ENCODE peak calls at places on chromosome 19, in ten cellular contexts. One of them, this sample, is unnamed.
A peak's percentile ranks its signal among the peaks of the same experiment; 100 is the strongest.

GRCh38 chr19:47319923-47320871 is 10.5 kb downstream of the C5AR1 start:
- DNase-seq in testis: no peak
- DNase-seq in choroid plexus epithelial cell: no peak
- DNase-seq in fibroblast of mammary gland: no peak
- DNase-seq in Peyer's patch: no peak
- DNase-seq in AG09309: no peak
- DNase-seq in mucosa of descending colon: no peak
- DNase-seq in HL-60: no peak
- DNase-seq in AG04450: no peak
- DNase-seq in mammary epithelial cell: no peak
- DNase-seq in this sample: no peak

GRCh38 chr19:7679771-7680605 is 645 bp upstream of the TRAPPC5 start:
- DNase-seq in mammary epithelial cell: no peak
- DNase-seq in Peyer's patch: no peak
- DNase-seq in AG09309: no peak
- DNase-seq in mucosa of descending colon: no peak
- DNase-seq in HL-60: no peak
- DNase-seq in choroid plexus epithelial cell: no peak
- DNase-seq in fibroblast of mammary gland: no peak
- DNase-seq in testis: no peak
- DNase-seq in AG04450: no peak
- DNase-seq in this sample: no peak

GRCh38 chr19:33310606-33311325 is 8.4 kb upstream of the CEBPA start:
- DNase-seq in AG04450: no peak
- DNase-seq in fibroblast of mammary gland: no peak
- DNase-seq in mammary epithelial cell: no peak
- DNase-seq in mucosa of descending colon: peak; percentile 53
- DNase-seq in HL-60: no peak
- DNase-seq in testis: no peak
- DNase-seq in Peyer's patch: no peak
- DNase-seq in AG09309: no peak
- DNase-seq in choroid plexus epithelial cell: no peak
- DNase-seq in this sample: no peak

GRCh38 chr19:51564791-51565190 is 6.3 kb upstream of the ZNF175 start:
- DNase-seq in mammary epithelial cell: no peak
- DNase-seq in mucosa of descending colon: no peak
- DNase-seq in AG04450: no peak
- DNase-seq in HL-60: peak; percentile 58
- DNase-seq in testis: no peak
- DNase-seq in choroid plexus epithelial cell: no peak
- DNase-seq in fibroblast of mammary gland: no peak
- DNase-seq in Peyer's patch: peak; percentile 49
- DNase-seq in AG09309: no peak
- DNase-seq in this sample: no peak

GRCh38 chr19:36719687-36720556 is 32.5 kb downstream of the ZNF567 start:
- DNase-seq in mammary epithelial cell: peak; percentile 16
- DNase-seq in HL-60: no peak
- DNase-seq in AG04450: no peak
- DNase-seq in Peyer's patch: no peak
- DNase-seq in testis: no peak
- DNase-seq in choroid plexus epithelial cell: peak; percentile 5
- DNase-seq in fibroblast of mammary gland: peak; percentile 7
- DNase-seq in AG09309: no peak
- DNase-seq in mucosa of descending colon: no peak
- DNase-seq in this sample: peak; percentile 29

GRCh38 chr19:33430674-33431277 is 57.3 kb downstream of the CEBPG start:
- DNase-seq in Peyer's patch: peak; percentile 52
- DNase-seq in mucosa of descending colon: peak; percentile 63
- DNase-seq in fibroblast of mammary gland: peak; percentile 63
- DNase-seq in testis: peak; percentile 79
- DNase-seq in AG04450: peak; percentile 34
- DNase-seq in mammary epithelial cell: peak; percentile 44
- DNase-seq in AG09309: no peak
- DNase-seq in choroid plexus epithelial cell: peak; percentile 79
- DNase-seq in HL-60: peak; percentile 31
- DNase-seq in this sample: peak; percentile 62

GRCh38 chr19:16921766-16922591 is 33.2 kb downstream of the F2RL3 start:
- DNase-seq in choroid plexus epithelial cell: no peak
- DNase-seq in testis: no peak
- DNase-seq in AG04450: no peak
- DNase-seq in AG09309: no peak
- DNase-seq in Peyer's patch: no peak
- DNase-seq in fibroblast of mammary gland: no peak
- DNase-seq in mammary epithelial cell: no peak
- DNase-seq in mucosa of descending colon: no peak
- DNase-seq in HL-60: no peak
- DNase-seq in this sample: no peak

GRCh38 chr19:42942187-42942789 is 5.3 kb upstream of the PSG7 start:
- DNase-seq in fibroblast of mammary gland: peak; percentile 29
- DNase-seq in mammary epithelial cell: peak; percentile 22
- DNase-seq in AG04450: no peak
- DNase-seq in HL-60: no peak
- DNase-seq in AG09309: no peak
- DNase-seq in testis: peak; percentile 36
- DNase-seq in choroid plexus epithelial cell: peak; percentile 52
- DNase-seq in mucosa of descending colon: no peak
- DNase-seq in Peyer's patch: no peak
- DNase-seq in this sample: peak; percentile 13

GRCh38 chr19:15421726-15422260 is 3.0 kb upstream of the AKAP8L start:
- DNase-seq in HL-60: no peak
- DNase-seq in AG04450: no peak
- DNase-seq in mammary epithelial cell: no peak
- DNase-seq in Peyer's patch: no peak
- DNase-seq in choroid plexus epithelial cell: no peak
- DNase-seq in AG09309: no peak
- DNase-seq in fibroblast of mammary gland: no peak
- DNase-seq in mucosa of descending colon: no peak
- DNase-seq in testis: no peak
- DNase-seq in this sample: no peak

GRCh38 chr19:39247701-39248664 is 673 bp downstream of the IFNL4 start:
- DNase-seq in AG09309: no peak
- DNase-seq in mucosa of descending colon: no peak
- DNase-seq in HL-60: no peak
- DNase-seq in Peyer's patch: no peak
- DNase-seq in choroid plexus epithelial cell: no peak
- DNase-seq in fibroblast of mammary gland: no peak
- DNase-seq in mammary epithelial cell: no peak
- DNase-seq in testis: no peak
- DNase-seq in AG04450: no peak
- DNase-seq in this sample: no peak

GRCh38 chr19:7611541-7612279 is 16.0 kb downstream of the CAMSAP3 start:
- DNase-seq in HL-60: no peak
- DNase-seq in AG09309: no peak
- DNase-seq in mammary epithelial cell: no peak
- DNase-seq in fibroblast of mammary gland: no peak
- DNase-seq in Peyer's patch: no peak
- DNase-seq in AG04450: no peak
- DNase-seq in testis: no peak
- DNase-seq in choroid plexus epithelial cell: no peak
- DNase-seq in mucosa of descending colon: no peak
- DNase-seq in this sample: no peak

GRCh38 chr19:38224014-38224862 is at the start of gene DPF1:
- DNase-seq in HL-60: no peak
- DNase-seq in testis: peak; percentile 63
- DNase-seq in AG09309: no peak
- DNase-seq in mammary epithelial cell: peak; percentile 79
- DNase-seq in fibroblast of mammary gland: peak; percentile 55
- DNase-seq in AG04450: no peak
- DNase-seq in choroid plexus epithelial cell: peak; percentile 55
- DNase-seq in mucosa of descending colon: no peak
- DNase-seq in Peyer's patch: peak; percentile 25
- DNase-seq in this sample: peak; percentile 62

GRCh38 chr19:40279761-40280607 is 5.2 kb downstream of the AKT2 start:
- DNase-seq in mucosa of descending colon: no peak
- DNase-seq in HL-60: no peak
- DNase-seq in fibroblast of mammary gland: peak; percentile 21
- DNase-seq in mammary epithelial cell: no peak
- DNase-seq in AG09309: no peak
- DNase-seq in choroid plexus epithelial cell: peak; percentile 38
- DNase-seq in AG04450: no peak
- DNase-seq in testis: no peak
- DNase-seq in Peyer's patch: no peak
- DNase-seq in this sample: no peak

GRCh38 chr19:32877977-32878745 is 8.6 kb upstream of the SLC7A9 start:
- DNase-seq in testis: no peak
- DNase-seq in Peyer's patch: no peak
- DNase-seq in choroid plexus epithelial cell: no peak
- DNase-seq in AG04450: no peak
- DNase-seq in AG09309: no peak
- DNase-seq in HL-60: no peak
- DNase-seq in mucosa of descending colon: no peak
- DNase-seq in fibroblast of mammary gland: no peak
- DNase-seq in mammary epithelial cell: no peak
- DNase-seq in this sample: no peak

GRCh38 chr19:6925801-6926751 is 38.7 kb downstream of the ADGRE1 start:
- DNase-seq in fibroblast of mammary gland: no peak
- DNase-seq in AG09309: peak; percentile 0
- DNase-seq in choroid plexus epithelial cell: no peak
- DNase-seq in Peyer's patch: no peak
- DNase-seq in AG04450: no peak
- DNase-seq in mammary epithelial cell: peak; percentile 6
- DNase-seq in mucosa of descending colon: no peak
- DNase-seq in HL-60: no peak
- DNase-seq in testis: no peak
- DNase-seq in this sample: no peak

GRCh38 chr19:41530761-41531301 is 45.1 kb upstream of the CEACAM21 start:
- DNase-seq in HL-60: peak; percentile 96
- DNase-seq in fibroblast of mammary gland: peak; percentile 4
- DNase-seq in Peyer's patch: no peak
- DNase-seq in mammary epithelial cell: no peak
- DNase-seq in choroid plexus epithelial cell: peak; percentile 27
- DNase-seq in mucosa of descending colon: no peak
- DNase-seq in AG09309: no peak
- DNase-seq in AG04450: no peak
- DNase-seq in testis: no peak
- DNase-seq in this sample: no peak

GRCh38 chr19:49506575-49507105 is 5.8 kb upstream of the FCGRT start:
- DNase-seq in testis: peak; percentile 56
- DNase-seq in AG04450: no peak
- DNase-seq in AG09309: no peak
- DNase-seq in HL-60: peak; percentile 72
- DNase-seq in Peyer's patch: peak; percentile 80
- DNase-seq in mammary epithelial cell: peak; percentile 52
- DNase-seq in choroid plexus epithelial cell: peak; percentile 59
- DNase-seq in mucosa of descending colon: peak; percentile 69
- DNase-seq in fibroblast of mammary gland: peak; percentile 55
- DNase-seq in this sample: no peak

GRCh38 chr19:7397687-7398086 is 49.0 kb downstream of the ARHGEF18 start:
- DNase-seq in mucosa of descending colon: no peak
- DNase-seq in choroid plexus epithelial cell: peak; percentile 97
- DNase-seq in mammary epithelial cell: peak; percentile 57
- DNase-seq in HL-60: no peak
- DNase-seq in Peyer's patch: no peak
- DNase-seq in AG04450: peak; percentile 43
- DNase-seq in testis: no peak
- DNase-seq in fibroblast of mammary gland: peak; percentile 69
- DNase-seq in AG09309: peak; percentile 56
- DNase-seq in this sample: peak; percentile 85

GRCh38 chr19:21134934-21135366 is 6.9 kb upstream of the ZNF431 start:
- DNase-seq in mucosa of descending colon: no peak
- DNase-seq in AG04450: no peak
- DNase-seq in choroid plexus epithelial cell: no peak
- DNase-seq in fibroblast of mammary gland: no peak
- DNase-seq in Peyer's patch: no peak
- DNase-seq in AG09309: no peak
- DNase-seq in HL-60: no peak
- DNase-seq in testis: no peak
- DNase-seq in mammary epithelial cell: no peak
- DNase-seq in this sample: no peak

GRCh38 chr19:50460161-50460765 is 16.0 kb upstream of the EMC10 start:
- DNase-seq in choroid plexus epithelial cell: peak; percentile 73
- DNase-seq in mucosa of descending colon: no peak
- DNase-seq in fibroblast of mammary gland: peak; percentile 53
- DNase-seq in HL-60: no peak
- DNase-seq in testis: no peak
- DNase-seq in AG04450: no peak
- DNase-seq in AG09309: no peak
- DNase-seq in mammary epithelial cell: no peak
- DNase-seq in Peyer's patch: peak; percentile 28
- DNase-seq in this sample: peak; percentile 43

GRCh38 chr19:1513492-1514294 is 874 bp upstream of the ADAMTSL5 start:
- DNase-seq in fibroblast of mammary gland: peak; percentile 55
- DNase-seq in Peyer's patch: no peak
- DNase-seq in testis: no peak
- DNase-seq in choroid plexus epithelial cell: peak; percentile 47
- DNase-seq in AG04450: no peak
- DNase-seq in mammary epithelial cell: peak; percentile 42
- DNase-seq in mucosa of descending colon: peak; percentile 69
- DNase-seq in HL-60: peak; percentile 34
- DNase-seq in AG09309: no peak
- DNase-seq in this sample: no peak
- H3K4me3 ChIP-seq in fibroblast of mammary gland: peak overlapping the region; percentile 29
- H3K4me3 ChIP-seq in Peyer's patch: peak overlapping the region; percentile 79
- H3K4me3 ChIP-seq in testis: peak overlapping the region; percentile 50
- H3K4me3 ChIP-seq in choroid plexus epithelial cell: peak overlapping the region; percentile 43
- H3K4me3 ChIP-seq in AG04450: peak overlapping the region; percentile 66
- H3K4me3 ChIP-seq in mammary epithelial cell: peak overlapping the region; percentile 52
- H3K4me3 ChIP-seq in mucosa of descending colon: peak overlapping the region; percentile 11
- H3K4me3 ChIP-seq in HL-60: no peak overlapping the region
- H3K4me3 ChIP-seq in AG09309: peak overlapping the region; percentile 64
- H3K4me3 ChIP-seq in this sample: peak overlapping the region; percentile 32

GRCh38 chr19:10074153-10074552 is 12.0 kb upstream of the SHFL start:
- DNase-seq in testis: no peak
- DNase-seq in AG09309: no peak
- DNase-seq in AG04450: no peak
- DNase-seq in mucosa of descending colon: no peak
- DNase-seq in mammary epithelial cell: peak; percentile 27
- DNase-seq in choroid plexus epithelial cell: peak; percentile 50
- DNase-seq in Peyer's patch: peak; percentile 29
- DNase-seq in fibroblast of mammary gland: peak; percentile 59
- DNase-seq in HL-60: no peak
- DNase-seq in this sample: no peak
- TF ChIP-seq CTCF in testis: peak; percentile 10
- TF ChIP-seq CTCF in AG09309: peak; percentile 32
- TF ChIP-seq CTCF in AG04450: peak; percentile 28
- TF ChIP-seq CTCF in mucosa of descending colon: no peak
- TF ChIP-seq CTCF in mammary epithelial cell: peak; percentile 28
- TF ChIP-seq CTCF in choroid plexus epithelial cell: peak; percentile 40
- TF ChIP-seq CTCF in Peyer's patch: peak; percentile 49
- TF ChIP-seq CTCF in fibroblast of mammary gland: peak; percentile 50
- TF ChIP-seq CTCF in HL-60: peak; percentile 40
- TF ChIP-seq CTCF in this sample: peak; percentile 30

DNA sequence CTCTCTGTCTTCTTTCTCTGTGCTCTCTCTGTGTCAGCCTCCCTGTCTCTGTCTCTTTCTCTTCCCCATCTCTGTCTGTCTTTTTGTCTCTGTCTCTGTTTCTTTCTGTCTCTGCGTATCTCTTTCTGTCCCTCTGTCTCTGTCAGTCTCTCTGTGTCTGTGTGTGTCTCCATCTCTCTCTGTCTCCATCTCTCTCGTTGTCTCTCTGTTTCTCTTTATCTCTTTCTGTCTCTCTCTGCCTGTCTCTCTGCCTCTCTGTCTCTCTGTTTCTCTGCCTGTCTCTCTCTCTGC is 15.6 kb upstream of the TCF3 start:
- DNase-seq in HL-60: no peak
- DNase-seq in testis: no peak
- DNase-seq in mucosa of descending colon: no peak
- DNase-seq in Peyer's patch: no peak
- DNase-seq in mammary epithelial cell: no peak
- DNase-seq in fibroblast of mammary gland: no peak
- DNase-seq in choroid plexus epithelial cell: no peak
- DNase-seq in AG04450: no peak
- DNase-seq in AG09309: no peak
- DNase-seq in this sample: no peak
- H3K4me3 ChIP-seq in HL-60: no peak overlapping the region
- H3K4me3 ChIP-seq in testis: no peak overlapping the region
- H3K4me3 ChIP-seq in mucosa of descending colon: no peak overlapping the region
- H3K4me3 ChIP-seq in Peyer's patch: no peak overlapping the region
- H3K4me3 ChIP-seq in mammary epithelial cell: no peak overlapping the region
- H3K4me3 ChIP-seq in fibroblast of mammary gland: no peak overlapping the region
- H3K4me3 ChIP-seq in choroid plexus epithelial cell: no peak overlapping the region
- H3K4me3 ChIP-seq in AG04450: no peak overlapping the region
- H3K4me3 ChIP-seq in AG09309: no peak overlapping the region
- H3K4me3 ChIP-seq in this sample: no peak overlapping the region

GRCh38 chr19:12090807-12091206 is 26.3 kb downstream of the ZNF844 start:
- DNase-seq in testis: peak; percentile 77
- DNase-seq in mucosa of descending colon: no peak
- DNase-seq in choroid plexus epithelial cell: peak; percentile 78
- DNase-seq in mammary epithelial cell: peak; percentile 10
- DNase-seq in HL-60: no peak
- DNase-seq in fibroblast of mammary gland: peak; percentile 66
- DNase-seq in AG04450: peak; percentile 11
- DNase-seq in AG09309: peak; percentile 13
- DNase-seq in Peyer's patch: peak; percentile 31
- DNase-seq in this sample: peak; percentile 45
- TF ChIP-seq CTCF in testis: peak; percentile 57
- TF ChIP-seq CTCF in mucosa of descending colon: no peak
- TF ChIP-seq CTCF in choroid plexus epithelial cell: peak; percentile 78
- TF ChIP-seq CTCF in mammary epithelial cell: peak; percentile 50
- TF ChIP-seq CTCF in HL-60: no peak
- TF ChIP-seq CTCF in fibroblast of mammary gland: peak; percentile 63
- TF ChIP-seq CTCF in AG04450: peak; percentile 52
- TF ChIP-seq CTCF in AG09309: peak; percentile 73
- TF ChIP-seq CTCF in Peyer's patch: peak; percentile 41
- TF ChIP-seq CTCF in this sample: peak; percentile 56

This sample was measured in astrocyte of the spinal cord.